ENCODE peak calls at places on chromosomes 2 and 18, in ten cellular contexts. D, E, J, P, O, G, Y, F, H and C are unnamed samples.

GRCh38 chr2:15031745-15032240 is 399.3 kb downstream of the LRATD1 start:
- DNase-seq in D (no peak), E (no peak), J (no peak), P (no peak), O (no peak), G (no peak), Y (no peak), F (peak), H (peak), C (no peak)

GRCh38 chr2:20231632-20232031 is 6.7 kb upstream of the SDC1 start:
- DNase-seq in D (peak), E (peak), J (no peak), P (no peak), O (no peak), G (peak), Y (no peak), F (no peak), H (peak), C (peak)

GRCh38 chr2:120399889-120400240 is 53.9 kb downstream of the INHBB start:
- DNase-seq in D (no peak), E (no peak), J (no peak), P (no peak), O (no peak), G (no peak), Y (no peak), F (no peak), H (no peak), C (no peak)

GRCh38 chr2:219576505-219577388 is 4.6 kb downstream of the INHA start:
- DNase-seq in D (no peak), E (no peak), J (no peak), P (no peak), O (no peak), G (peak), Y (no peak), F (no peak), H (no peak), C (no peak)

GRCh38 chr18:55250729-55251128 is 291.5 kb upstream of the CCDC68 start:
- DNase-seq in D (peak), E (no peak), J (no peak), P (no peak), O (no peak), G (peak), Y (peak), F (no peak), H (no peak), C (no peak)

GRCh38 chr2:108825736-108826135 is 39.2 kb downstream of the CCDC138 start:
- DNase-seq in D (no peak), E (no peak), J (no peak), P (no peak), O (no peak), G (no peak), Y (no peak), F (no peak), H (no peak), C (no peak)

GRCh38 chr2:142824756-142825155 is 52.7 kb upstream of the KYNU start:
- DNase-seq in D (no peak), E (no peak), J (no peak), P (no peak), O (no peak), G (no peak), Y (no peak), F (no peak), H (no peak), C (no peak)

GRCh38 chr2:241190291-241190981 is 2.0 kb downstream of the ANO7 start:
- DNase-seq in D (no peak), E (no peak), J (no peak), P (no peak), O (no peak), G (no peak), Y (no peak), F (no peak), H (peak), C (no peak)

GRCh38 chr18:44682181-44682870 is 1.6 kb downstream of the SETBP1 start:
- DNase-seq in D (no peak), E (no peak), J (no peak), P (peak), O (no peak), G (peak), Y (no peak), F (peak), H (no peak), C (peak)

GRCh38 chr2:14903709-14904374 is 271.3 kb downstream of the LRATD1 start:
- DNase-seq in D (no peak), E (peak), J (no peak), P (no peak), O (no peak), G (peak), Y (no peak), F (peak), H (peak), C (no peak)

GRCh38 chr18:61732854-61733253 is 160.0 kb downstream of the RNF152 start:
- DNase-seq in D (no peak), E (no peak), J (no peak), P (no peak), O (no peak), G (no peak), Y (no peak), F (no peak), H (no peak), C (no peak)

GRCh38 chr2:189577108-189577507 is 3.5 kb downstream of the SLC40A1 start:
- DNase-seq in D (no peak), E (no peak), J (no peak), P (no peak), O (no peak), G (peak), Y (no peak), F (no peak), H (no peak), C (no peak)

GRCh38 chr2:172416447-172417058 is 10.8 kb upstream of the ITGA6 start:
- DNase-seq in D (no peak), E (no peak), J (no peak), P (no peak), O (no peak), G (no peak), Y (no peak), F (no peak), H (no peak), C (no peak)

GRCh38 chr2:241950878-241951331 is 81.4 kb downstream of the RTP5 start:
- DNase-seq in D (peak), E (peak), J (peak), P (peak), O (no peak), G (peak), Y (peak), F (peak), H (peak), C (peak)

GRCh38 chr2:149473538-149473937 is 114.0 kb downstream of the MMADHC start:
- DNase-seq in D (no peak), E (no peak), J (no peak), P (no peak), O (no peak), G (peak), Y (peak), F (no peak), H (no peak), C (no peak)

GRCh38 chr2:120669121-120669952 is 66.3 kb upstream of the GLI2 start:
- DNase-seq in D (no peak), E (peak), J (no peak), P (no peak), O (no peak), G (peak), Y (peak), F (no peak), H (peak), C (peak)

GRCh38 chr2:26493631-26494030 is 15.7 kb upstream of the OTOF start:
- DNase-seq in D (no peak), E (no peak), J (no peak), P (no peak), O (no peak), G (no peak), Y (no peak), F (no peak), H (no peak), C (no peak)

GRCh38 chr18:79911871-79912270 is 39.6 kb downstream of the SLC66A2 start:
- DNase-seq in D (no peak), E (no peak), J (no peak), P (no peak), O (no peak), G (no peak), Y (no peak), F (peak), H (no peak), C (no peak)